ENCODE peak calls at places on chromosome 17, in five cellular contexts. O is SJCRH30; I is activated CD8-positive, alpha-beta T cell treated with anti-CD3 and anti-CD28 coated beads, Interleukin-2, amount 10 ng/mL, durations not matched to agents 7 days and 5 days; P is right lobe of liver; T is ovary. V is an unnamed sample.

GRCh38 chr17:3955373-3955978 is 8.8 kb downstream of the ATP2A3 start:
- DNase-seq in I (no peak), P (no peak), T (no peak), O (no peak), V (no peak)

GRCh38 chr17:41907633-41908539 is 10.9 kb downstream of the ACLY start:
- DNase-seq in T (no peak), I (no peak), O (no peak), P (no peak), V (no peak)

GRCh38 chr17:44628234-44629188 is 27.8 kb upstream of the MEIOC start:
- DNase-seq in I (no peak), P (no peak), O (peak), T (peak), V (no peak)

GRCh38 chr17:56064506-56064905 is 88.8 kb upstream of the ANKFN1 start:
- DNase-seq in I (no peak), P (no peak), O (peak), T (no peak), V (no peak)

GRCh38 chr17:75077490-75078096 is 10.2 kb upstream of the SLC16A5 start:
- DNase-seq in P (peak), T (peak), I (peak), O (no peak), V (peak)

GRCh38 chr17:31564883-31565297 is 173.4 kb downstream of the RAB11FIP4 start:
- DNase-seq in I (no peak), P (no peak), O (no peak), T (no peak), V (no peak)

GRCh38 chr17:62592305-62593099 is 35.0 kb upstream of the MRC2 start:
- DNase-seq in T (no peak), P (no peak), I (no peak), O (peak), V (no peak)

GRCh38 chr17:7951143-7951792 is 19.3 kb downstream of the CNTROB start:
- DNase-seq in O (no peak), P (no peak), I (peak), T (no peak), V (no peak)

GRCh38 chr17:49910094-49910857 is 58.7 kb upstream of the DLX4 start:
- DNase-seq in O (no peak), I (no peak), T (no peak), P (no peak), V (no peak)

GRCh38 chr17:77118251-77118928 is 22.4 kb upstream of the SEC14L1 start:
- DNase-seq in O (no peak), P (no peak), I (no peak), T (no peak), V (no peak)

GRCh38 chr17:68301438-68301959 is 10.2 kb downstream of the ARSG start:
- DNase-seq in P (no peak), O (no peak), T (no peak), I (no peak), V (no peak)

GRCh38 chr17:21417921-21418320 is 41.8 kb downstream of the KCNJ12 start:
- DNase-seq in O (no peak), T (no peak), P (peak), I (no peak), V (no peak)

GRCh38 chr17:49519781-49520180 is 24.7 kb downstream of the NGFR start:
- DNase-seq in I (no peak), T (no peak), P (no peak), O (peak), V (no peak)

GRCh38 chr17:13346081-13346533 is 255.6 kb downstream of the HS3ST3A1 start:
- DNase-seq in I (no peak), P (no peak), T (no peak), O (no peak), V (no peak)

GRCh38 chr17:31550389-31551056 is 159.0 kb downstream of the RAB11FIP4 start:
- DNase-seq in O (no peak), I (no peak), T (no peak), P (no peak), V (no peak)

GRCh38 chr17:38587956-38588771 is 17.6 kb downstream of the SRCIN1 start:
- DNase-seq in O (no peak), T (no peak), I (no peak), P (no peak), V (no peak)

GRCh38 chr17:80158846-80159245 is 11.0 kb upstream of the CARD14 start:
- DNase-seq in I (no peak), O (no peak), T (no peak), P (no peak), V (no peak)

GRCh38 chr17:43905985-43906852 is 1.1 kb downstream of the MPP2 start:
- DNase-seq in O (peak), T (peak), P (no peak), I (peak), V (peak)

GRCh38 chr17:376936-377863 is 24.6 kb upstream of the RPH3AL start:
- DNase-seq in I (no peak), O (no peak), P (peak), T (no peak), V (no peak)

GRCh38 chr17:83103200-83103937 is 24.0 kb downstream of the METRNL start:
- DNase-seq in T (no peak), O (no peak), P (no peak), I (no peak), V (no peak)

GRCh38 chr17:79809530-79810137 is 12.8 kb upstream of the CBX8 start:
- DNase-seq in P (peak), T (no peak), I (no peak), O (no peak), V (no peak)

GRCh38 chr17:80478487-80479245 is 2.3 kb upstream of the NPTX1 start:
- DNase-seq in I (no peak), P (no peak), O (no peak), T (no peak), V (no peak)

GRCh38 chr17:75061618-75062017 is 14.6 kb downstream of the KCTD2 start:
- DNase-seq in O (no peak), P (no peak), T (no peak), I (no peak), V (no peak)

GRCh38 chr17:54760836-54761235 is 139.8 kb upstream of the TOM1L1 start:
- DNase-seq in P (no peak), T (no peak), I (no peak), O (no peak), V (no peak)

GRCh38 chr17:81294512-81295030 is 536 bp downstream of the SLC38A10 start:
- DNase-seq in I (no peak), O (no peak), P (peak), T (peak), V (peak)

V was measured in left lobe of liver.